ENCODE peak calls at places on chromosomes 6 and 20, in five cellular contexts. M is fibroblast of mammary gland, D is AG09319, Y is astrocyte of the spinal cord, U is epithelial cell of esophagus. Z is an unnamed sample.

GRCh38 chr20:10741060-10741459 is 67.3 kb upstream of the JAG1 start:
- DNase-seq in U (peak), M (no peak), D (no peak), Y (no peak), Z (no peak)

GRCh38 chr6:144989319-144990099 is 704.4 kb downstream of the UTRN start:
- DNase-seq in Y (no peak), U (peak), M (peak), D (no peak), Z (no peak)

GRCh38 chr6:112245511-112246203 is 8.7 kb downstream of the LAMA4 start:
- DNase-seq in D (peak), Y (peak), M (peak), U (no peak), Z (no peak)

GRCh38 chr6:122869437-122870024 is 80.5 kb downstream of the SMPDL3A start:
- DNase-seq in Y (peak), M (peak), D (no peak), U (peak), Z (no peak)

GRCh38 chr6:72787521-72788031 is 165.7 kb downstream of the KCNQ5 start:
- DNase-seq in U (peak), M (peak), Y (peak), D (peak), Z (no peak)

GRCh38 chr20:35617397-35618031 is 1.9 kb downstream of the SPAG4 start:
- DNase-seq in Y (peak), M (peak), U (peak), D (no peak), Z (peak)

GRCh38 chr6:43842964-43843645 is 73.1 kb downstream of the VEGFA start:
- DNase-seq in M (no peak), Y (no peak), D (no peak), U (no peak), Z (no peak)

GRCh38 chr20:41643504-41643938 is 25.3 kb upstream of the CHD6 start:
- DNase-seq in U (peak), D (no peak), Y (peak), M (peak), Z (no peak)

GRCh38 chr6:155314773-155315515 is 660 bp upstream of the TFB1M start:
- DNase-seq in Y (no peak), D (peak), U (peak), M (peak), Z (no peak)

GRCh38 chr6:54194067-54194466 is 82.8 kb downstream of the MLIP start:
- DNase-seq in Y (peak), M (peak), D (no peak), U (peak), Z (no peak)

GRCh38 chr6:52457096-52457495 is 37.0 kb downstream of the EFHC1 start:
- DNase-seq in M (no peak), Y (no peak), U (peak), D (no peak), Z (no peak)

GRCh38 chr20:36606171-36607116 is 865 bp downstream of the RAB5IF start:
- DNase-seq in M (peak), Y (peak), U (peak), D (no peak), Z (no peak)

GRCh38 chr6:1841131-1841530 is 231.4 kb downstream of the FOXC1 start:
- DNase-seq in Y (no peak), M (peak), D (no peak), U (no peak), Z (no peak)

GRCh38 chr6:82957171-82957894 is 108.3 kb downstream of the UBE3D start:
- DNase-seq in M (peak), Y (no peak), D (no peak), U (no peak), Z (no peak)

GRCh38 chr6:151722342-151722741 is 85.1 kb upstream of the ESR1 start:
- DNase-seq in M (no peak), U (no peak), D (no peak), Y (no peak), Z (no peak)

GRCh38 chr6:5672581-5673011 is 334.1 kb downstream of the NRN1 start:
- DNase-seq in U (peak), M (peak), D (peak), Y (peak), Z (no peak)

GRCh38 chr6:53694800-53695394 is 29.3 kb upstream of the KLHL31 start:
- DNase-seq in U (no peak), M (no peak), Y (no peak), D (no peak), Z (no peak)

GRCh38 chr6:79796197-79796596 is 151.2 kb downstream of the ELOVL4 start:
- DNase-seq in U (no peak), M (no peak), D (no peak), Y (no peak), Z (no peak)

GRCh38 chr6:16121339-16121738 is 7.5 kb upstream of the MYLIP start:
- DNase-seq in U (no peak), M (no peak), Y (no peak), D (no peak), Z (no peak)

GRCh38 chr6:105258816-105259215 is 79.0 kb upstream of the POPDC3 start:
- DNase-seq in M (no peak), U (no peak), D (no peak), Y (no peak), Z (no peak)

GRCh38 chr20:16243470-16243869 is 329.8 kb downstream of the KIF16B start:
- DNase-seq in U (no peak), M (no peak), Y (no peak), D (no peak), Z (no peak)

GRCh38 chr6:5762561-5762968 is 244.2 kb downstream of the NRN1 start:
- DNase-seq in U (no peak), M (peak), Y (no peak), D (no peak), Z (no peak)

GRCh38 chr20:1674361-1674760 is 16.8 kb upstream of the SIRPG start:
- DNase-seq in D (no peak), U (no peak), Y (no peak), M (no peak), Z (no peak)

GRCh38 chr6:111573118-111573883 is 32.4 kb downstream of the TRAF3IP2 start:
- DNase-seq in M (peak), D (no peak), Y (peak), U (peak), Z (no peak)

GRCh38 chr6:22067127-22067526 is 229.7 kb downstream of the PRL start:
- DNase-seq in M (no peak), Y (no peak), D (no peak), U (no peak), Z (no peak)

GRCh38 chr20:722822-723644 is 45.3 kb downstream of the SLC52A3 start:
- DNase-seq in Y (no peak), U (no peak), M (no peak), D (no peak), Z (no peak)

GRCh38 chr20:11582073-11582472 is 335.6 kb upstream of the BTBD3 start:
- DNase-seq in M (peak), U (no peak), Y (peak), D (no peak), Z (no peak)

GRCh38 chr6:36121752-36122494 is 8.4 kb upstream of the MAPK13 start:
- DNase-seq in Y (no peak), D (no peak), M (no peak), U (no peak), Z (no peak)

GRCh38 chr6:41503841-41504525 is 42.2 kb upstream of the FOXP4 start:
- DNase-seq in Y (peak), D (no peak), U (no peak), M (no peak), Z (no peak)

GRCh38 chr6:44452725-44453124 is 65.2 kb downstream of the CDC5L start:
- DNase-seq in Y (peak), U (peak), M (peak), D (no peak), Z (no peak)

GRCh38 chr6:108998460-108998859 is 96.2 kb downstream of the SESN1 start:
- DNase-seq in Y (no peak), D (no peak), M (no peak), U (no peak), Z (no peak)

GRCh38 chr6:2611092-2611491 is 139.6 kb downstream of the MYLK4 start:
- DNase-seq in U (peak), M (no peak), D (no peak), Y (peak), Z (no peak)

GRCh38 chr6:10687582-10687981 is 6.8 kb downstream of the C6orf52 start:
- DNase-seq in U (no peak), D (no peak), Y (no peak), M (no peak), Z (no peak)

GRCh38 chr6:85460951-85461805 is 11.3 kb downstream of the NT5E start:
- DNase-seq in Y (peak), D (no peak), U (peak), M (peak), Z (peak)

GRCh38 chr20:11687546-11688292 is 230.0 kb upstream of the BTBD3 start:
- DNase-seq in M (no peak), D (no peak), U (no peak), Y (no peak), Z (no peak)

GRCh38 chr6:34144581-34145160 is 1.2 kb downstream of the GRM4 start:
- DNase-seq in Y (no peak), U (no peak), D (no peak), M (no peak), Z (no peak)

GRCh38 chr6:34145161-34146020 is 496 bp downstream of the GRM4 start:
- DNase-seq in Y (peak), U (peak), M (peak), D (no peak), Z (no peak)

GRCh38 chr6:34142599-34142998 is 3.3 kb downstream of the GRM4 start:
- DNase-seq in Y (no peak), M (no peak), D (no peak), U (peak), Z (no peak)

GRCh38 chr6:34143196-34143883 is 2.5 kb downstream of the GRM4 start:
- DNase-seq in Y (no peak), U (no peak), M (no peak), D (no peak), Z (no peak)

DNA sequence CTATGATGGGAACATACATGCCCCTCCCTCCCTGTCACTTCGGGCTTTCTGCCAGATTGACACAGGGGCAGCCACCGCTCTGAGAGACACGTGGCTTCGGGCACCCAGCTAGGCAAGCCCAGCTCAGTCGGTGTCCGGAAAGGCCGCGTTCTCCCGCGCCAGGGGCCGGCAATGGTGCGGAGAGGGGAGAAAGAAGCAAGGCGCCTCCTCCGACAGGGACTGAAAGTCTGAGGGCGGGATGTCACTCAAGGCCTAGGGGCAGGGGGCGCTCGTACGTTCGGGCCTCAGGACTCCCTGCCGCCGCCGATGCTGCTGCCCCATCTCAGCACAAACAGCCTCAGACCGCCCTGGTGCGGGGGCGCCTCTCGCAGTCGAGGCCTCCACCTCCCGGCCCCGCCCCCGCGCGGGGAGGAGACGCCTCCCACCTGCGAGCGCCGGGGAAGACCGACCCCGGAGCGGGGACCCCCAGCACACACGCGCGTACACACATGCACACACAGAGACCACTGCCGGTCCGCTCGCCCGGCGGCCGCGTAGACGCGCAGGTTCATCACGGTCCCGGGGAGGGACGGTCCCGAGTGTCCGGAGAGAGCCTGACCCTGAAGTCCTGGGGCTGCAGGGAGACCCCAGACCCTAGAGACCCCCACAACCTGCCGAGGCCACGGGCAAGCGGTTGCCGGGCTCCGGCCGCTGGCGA is 1.9 kb downstream of the GRM4 start:
- DNase-seq in Y (no peak), U (peak), D (no peak), M (no peak), Z (no peak)
- TF ChIP-seq CTCF in Y (peak), U (no peak), D (no peak), M (no peak), Z (peak)

GRCh38 chr20:50508171-50508761 is 1.9 kb upstream of the PTPN1 start:
- DNase-seq in Y (no peak), M (no peak), D (no peak), U (no peak), Z (no peak)

GRCh38 chr20:50513169-50514034 is 3.2 kb downstream of the PTPN1 start:
- DNase-seq in U (peak), Y (peak), D (no peak), M (peak), Z (no peak)

GRCh38 chr20:50510706-50511401 is 671 bp downstream of the PTPN1 start:
- DNase-seq in M (no peak), D (no peak), U (no peak), Y (no peak), Z (no peak)

GRCh38 chr20:50512323-50512722 is 2.1 kb downstream of the PTPN1 start:
- DNase-seq in Y (no peak), U (no peak), M (no peak), D (no peak), Z (no peak)

DNA sequence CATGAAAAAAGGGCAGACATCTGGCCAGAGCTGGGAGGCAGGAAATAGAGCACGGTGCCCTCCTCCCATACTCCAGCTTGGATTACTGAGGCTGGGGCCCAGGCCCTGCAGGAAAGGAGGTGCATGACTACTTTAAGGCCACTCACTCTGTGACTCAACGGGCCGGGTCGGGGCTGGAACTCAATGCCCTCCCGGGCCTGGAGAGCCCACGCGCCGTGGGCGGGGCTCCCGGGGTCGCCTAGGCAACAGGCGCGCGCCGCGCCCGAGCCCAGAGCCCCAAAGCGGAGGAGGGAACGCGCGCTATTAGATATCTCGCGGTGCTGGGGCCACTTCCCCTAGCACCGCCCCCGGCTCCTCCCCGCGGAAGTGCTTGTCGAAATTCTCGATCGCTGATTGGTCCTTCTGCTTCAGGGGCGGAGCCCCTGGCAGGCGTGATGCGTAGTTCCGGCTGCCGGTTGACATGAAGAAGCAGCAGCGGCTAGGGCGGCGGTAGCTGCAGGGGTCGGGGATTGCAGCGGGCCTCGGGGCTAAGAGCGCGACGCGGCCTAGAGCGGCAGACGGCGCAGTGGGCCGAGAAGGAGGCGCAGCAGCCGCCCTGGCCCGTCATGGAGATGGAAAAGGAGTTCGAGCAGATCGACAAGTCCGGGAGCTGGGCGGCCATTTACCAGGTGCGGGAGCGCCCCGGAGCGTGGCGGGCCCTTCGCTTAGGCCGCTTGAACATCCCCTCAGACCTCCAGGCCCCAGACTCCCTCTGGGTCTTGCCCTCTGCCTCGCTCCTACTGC is at the start of gene PTPN1:
- DNase-seq in U (peak), M (peak), D (peak), Y (peak), Z (peak)
- TF ChIP-seq CTCF in U (peak), M (peak), D (no peak), Y (peak), Z (no peak)

DNA sequence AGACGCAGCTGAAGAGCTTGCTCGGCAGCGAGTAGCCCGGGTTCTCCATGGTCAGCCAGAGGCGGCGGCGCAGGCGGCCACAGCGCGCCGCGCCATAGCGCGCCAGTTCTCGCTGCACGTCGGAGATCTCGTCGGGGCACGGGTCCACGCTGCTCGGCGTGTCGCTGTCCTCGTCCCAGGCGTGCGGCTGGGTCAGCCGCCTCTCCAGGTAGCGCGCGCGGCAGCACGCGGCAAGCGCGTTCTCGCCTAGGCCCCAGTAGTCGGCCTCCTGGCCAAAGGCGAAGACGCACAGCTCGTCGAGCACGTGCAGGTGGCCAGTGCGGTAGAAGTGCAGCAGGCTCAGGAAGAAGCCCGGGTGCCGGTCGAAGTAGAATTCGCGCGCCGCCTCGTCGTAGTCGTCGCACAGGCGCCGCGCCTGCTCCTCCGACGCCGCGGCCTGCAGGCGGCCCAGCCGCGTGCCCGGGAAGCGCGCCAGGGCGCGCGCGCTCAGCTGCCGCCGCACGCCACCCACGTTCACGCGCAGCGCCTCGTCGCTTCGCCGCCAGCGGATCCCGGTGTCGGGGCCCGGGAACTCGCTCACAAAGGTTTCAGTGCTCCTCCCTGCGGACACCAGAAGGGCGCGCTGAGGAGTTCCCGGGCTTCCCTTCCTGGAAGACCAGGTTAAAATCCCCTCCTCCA is 2.7 kb downstream of the KCNS1 start:
- DNase-seq in D (no peak), Y (peak), U (peak), M (peak), Z (peak)
- TF ChIP-seq CTCF in D (peak), Y (peak), U (peak), M (no peak), Z (no peak)

GRCh38 chr20:63572788-63573738 is 976 bp downstream of the HELZ2 start:
- DNase-seq in Y (no peak), U (no peak), D (no peak), M (no peak), Z (no peak)
- TF ChIP-seq CTCF in Y (peak), U (no peak), D (peak), M (no peak), Z (peak)